ENCODE peak calls at places on chromosomes 7 and 10, in ten cellular contexts. T is epithelial cell of esophagus, B is AG04450, I is transverse colon, M is AG09309, U is omental fat pad, O is body of pancreas, X is glutamatergic neuron, K is H9, H is BE2C. L is an unnamed sample.
A peak's percentile ranks its signal among the peaks of the same experiment; 100 is the strongest.

GRCh38 chr7:2709553-2710165 is 21.7 kb downstream of the AMZ1 start:
- DNase-seq in T (peak; percentile 70), B (no peak), I (peak; percentile 85), M (no peak), U (no peak), O (peak; percentile 78), X (peak; percentile 88), K (peak; percentile 95), H (peak; percentile 71), L (no peak)

GRCh38 chr7:28207486-28208158 is 27.0 kb upstream of the JAZF1 start:
- DNase-seq in T (peak; percentile 51), B (no peak), I (no peak), M (no peak), U (no peak), O (no peak), X (no peak), K (no peak), H (no peak), L (no peak)

GRCh38 chr7:29327455-29327854 is 132.9 kb downstream of the CHN2 start:
- DNase-seq in T (no peak), B (no peak), I (no peak), M (no peak), U (no peak), O (no peak), X (no peak), K (no peak), H (no peak), L (no peak)

GRCh38 chr7:12643644-12644043 is 43.8 kb upstream of the ARL4A start:
- DNase-seq in T (no peak), B (no peak), I (no peak), M (no peak), U (no peak), O (no peak), X (no peak), K (no peak), H (no peak), L (no peak)

GRCh38 chr10:71729023-71729649 is 9.6 kb upstream of the C10orf105 start:
- DNase-seq in T (peak; percentile 89), B (no peak), I (peak; percentile 86), M (no peak), U (no peak), O (peak; percentile 47), X (no peak), K (no peak), H (peak; percentile 88), L (no peak)

GRCh38 chr7:116669769-116670168 is 2.2 kb upstream of the MET start:
- DNase-seq in T (no peak), B (no peak), I (no peak), M (no peak), U (no peak), O (no peak), X (no peak), K (no peak), H (no peak), L (no peak)

GRCh38 chr10:32054087-32054486 is 2.1 kb downstream of the KIF5B start:
- DNase-seq in T (peak; percentile 68), B (peak; percentile 44), I (peak; percentile 32), M (peak; percentile 43), U (no peak), O (peak; percentile 40), X (no peak), K (no peak), H (no peak), L (no peak)

GRCh38 chr7:158831738-158832091 is 2.4 kb upstream of the ESYT2 start:
- DNase-seq in T (no peak), B (no peak), I (no peak), M (no peak), U (no peak), O (no peak), X (no peak), K (no peak), H (no peak), L (peak; percentile 63)

GRCh38 chr10:58894929-58895328 is 281.5 kb upstream of the PHYHIPL start:
- DNase-seq in T (no peak), B (no peak), I (no peak), M (no peak), U (no peak), O (no peak), X (no peak), K (no peak), H (no peak), L (no peak)

GRCh38 chr7:17301491-17302101 is 3.1 kb downstream of the AHR start:
- DNase-seq in T (peak; percentile 60), B (no peak), I (peak; percentile 32), M (no peak), U (peak; percentile 58), O (peak; percentile 61), X (peak; percentile 20), K (no peak), H (peak; percentile 39), L (no peak)

GRCh38 chr7:129188892-129189660 is 643 bp downstream of the SMO start:
- DNase-seq in T (no peak), B (no peak), I (no peak), M (no peak), U (no peak), O (peak; percentile 35), X (peak; percentile 38), K (peak; percentile 44), H (no peak), L (no peak)

GRCh38 chr10:91691981-91692380 is 59.1 kb upstream of the PPP1R3C start:
- DNase-seq in T (peak; percentile 68), B (no peak), I (no peak), M (no peak), U (no peak), O (no peak), X (no peak), K (no peak), H (no peak), L (no peak)

GRCh38 chr10:128884496-128884895 is 582.5 kb upstream of the MGMT start:
- DNase-seq in T (no peak), B (no peak), I (no peak), M (no peak), U (no peak), O (no peak), X (no peak), K (no peak), H (no peak), L (peak; percentile 46)

GRCh38 chr10:60048146-60048545 is 141.8 kb upstream of the CCDC6 start:
- DNase-seq in T (peak; percentile 52), B (no peak), I (peak; percentile 14), M (no peak), U (no peak), O (peak; percentile 36), X (no peak), K (peak; percentile 66), H (peak; percentile 14), L (no peak)
- TF ChIP-seq CTCF in T (peak; percentile 52), B (peak; percentile 30), I (peak; percentile 19), M (peak; percentile 37), U (no peak), O (peak; percentile 60), X (no peak), K (peak; percentile 76), H (peak; percentile 41), L (peak; percentile 42)

GRCh38 chr10:42864575-42864974 is 82.0 kb downstream of the BMS1 start:
- DNase-seq in T (peak; percentile 57), B (no peak), I (peak; percentile 14), M (no peak), U (no peak), O (no peak), X (no peak), K (peak; percentile 62), H (peak; percentile 44), L (peak; percentile 68)
- TF ChIP-seq CTCF in T (peak; percentile 64), B (peak; percentile 39), I (peak; percentile 21), M (peak; percentile 53), U (no peak), O (peak; percentile 5), X (peak; percentile 11), K (peak; percentile 63), H (peak; percentile 60), L (peak; percentile 46)

DNA sequence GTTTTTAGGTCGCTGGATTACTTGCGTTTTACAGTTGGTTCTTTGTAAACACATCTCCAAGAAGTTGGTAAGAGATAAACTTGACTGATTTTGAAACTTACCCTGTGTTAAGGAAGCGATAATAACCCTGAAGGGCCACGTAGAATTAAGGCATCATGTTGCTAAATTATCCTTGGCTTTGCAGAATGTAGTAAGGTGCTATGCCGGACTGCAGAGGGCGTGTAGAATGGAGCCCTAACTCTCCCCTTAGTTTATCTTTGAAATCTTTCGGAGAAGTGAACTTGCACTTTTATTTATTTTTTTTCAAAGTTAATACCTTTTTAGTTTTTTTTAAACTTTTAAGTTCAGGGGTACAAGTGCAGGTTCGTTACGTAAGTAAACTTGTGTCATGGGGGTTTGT is 208.8 kb upstream of the DKK1 start:
- DNase-seq in T (no peak), B (no peak), I (no peak), M (no peak), U (no peak), O (no peak), X (no peak), K (no peak), H (no peak), L (no peak)
- TF ChIP-seq CTCF in T (no peak), B (no peak), I (no peak), M (no peak), U (no peak), O (no peak), X (no peak), K (peak; percentile 21), H (no peak), L (no peak)

GRCh38 chr7:138163800-138164199 is 87.5 kb downstream of the AKR1D1 start:
- DNase-seq in T (no peak), B (no peak), I (no peak), M (no peak), U (no peak), O (no peak), X (no peak), K (no peak), H (no peak), L (no peak)

GRCh38 chr7:138157702-138158101 is 81.4 kb downstream of the AKR1D1 start:
- DNase-seq in T (no peak), B (no peak), I (no peak), M (no peak), U (no peak), O (no peak), X (no peak), K (no peak), H (no peak), L (no peak)

GRCh38 chr7:138164804-138165203 is 88.5 kb downstream of the AKR1D1 start:
- DNase-seq in T (peak; percentile 67), B (no peak), I (no peak), M (no peak), U (no peak), O (no peak), X (no peak), K (peak; percentile 43), H (no peak), L (no peak)

GRCh38 chr7:138158739-138159528 is 82.7 kb downstream of the AKR1D1 start:
- DNase-seq in T (no peak), B (no peak), I (no peak), M (no peak), U (no peak), O (no peak), X (no peak), K (no peak), H (no peak), L (no peak)

DNA sequence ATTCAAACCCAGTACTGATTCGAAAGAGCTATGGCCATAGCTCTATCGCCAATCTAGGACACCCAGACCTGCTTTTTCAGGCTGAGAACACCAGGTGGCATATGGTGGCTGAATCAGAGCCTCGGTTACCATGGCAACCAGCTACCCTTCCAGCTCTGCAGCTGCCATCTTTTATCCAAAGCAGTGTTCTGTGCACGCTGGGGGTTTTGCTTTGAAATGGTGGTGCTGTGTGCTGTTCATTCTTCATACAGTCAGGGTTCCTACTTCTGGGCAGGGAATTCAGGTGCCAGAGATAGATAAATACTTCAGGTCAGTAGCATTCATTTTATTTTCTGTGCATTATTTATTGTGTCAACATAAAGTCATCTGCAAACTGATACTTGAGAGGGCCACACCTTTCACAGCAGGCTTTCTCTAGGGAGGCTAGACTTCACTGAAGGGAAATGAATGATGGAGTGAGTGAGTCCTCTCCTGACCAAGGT is 85.4 kb downstream of the AKR1D1 start:
- DNase-seq in T (peak; percentile 91), B (peak; percentile 65), I (peak; percentile 82), M (peak; percentile 67), U (no peak), O (peak; percentile 92), X (peak; percentile 78), K (peak; percentile 94), H (peak; percentile 94), L (peak; percentile 92)
- TF ChIP-seq CTCF in T (peak; percentile 80), B (peak; percentile 69), I (peak; percentile 53), M (peak; percentile 75), U (no peak), O (peak; percentile 79), X (no peak), K (peak; percentile 78), H (peak; percentile 93), L (peak; percentile 84)